ENCODE peak calls at places on chromosomes 4 and X, in eight cellular contexts. One of them, this sample, is unnamed.

GRCh38 chrX:134753185-134754008 is 95.1 kb upstream of the PLAC1 start:
- DNase-seq in activated naive CD4-positive, alpha-beta T cell treated with anti-CD3 and anti-CD28 coated beads for 36 hours: no peak
- DNase-seq in CD8-positive, alpha-beta memory T cell: no peak
- DNase-seq in H9: no peak
- DNase-seq in ovary: no peak
- DNase-seq in cardiac muscle cell: no peak
- DNase-seq in epithelial cell of esophagus: peak; percentile 23
- DNase-seq in left kidney: peak; percentile 67
- DNase-seq in this sample: no peak

GRCh38 chrX:51408462-51408861 is 75.8 kb downstream of the NUDT10 start:
- DNase-seq in epithelial cell of esophagus: no peak
- DNase-seq in CD8-positive, alpha-beta memory T cell: no peak
- DNase-seq in ovary: no peak
- DNase-seq in cardiac muscle cell: no peak
- DNase-seq in activated naive CD4-positive, alpha-beta T cell treated with anti-CD3 and anti-CD28 coated beads for 36 hours: no peak
- DNase-seq in left kidney: no peak
- DNase-seq in H9: no peak
- DNase-seq in this sample: no peak

GRCh38 chrX:9911479-9911878 is 55.7 kb upstream of the CLDN34 start:
- DNase-seq in activated naive CD4-positive, alpha-beta T cell treated with anti-CD3 and anti-CD28 coated beads for 36 hours: no peak
- DNase-seq in cardiac muscle cell: no peak
- DNase-seq in epithelial cell of esophagus: peak; percentile 85
- DNase-seq in H9: no peak
- DNase-seq in CD8-positive, alpha-beta memory T cell: no peak
- DNase-seq in ovary: no peak
- DNase-seq in left kidney: peak; percentile 21
- DNase-seq in this sample: peak; percentile 22

GRCh38 chr4:41360214-41360910 is 103.6 kb downstream of the UCHL1 start:
- DNase-seq in activated naive CD4-positive, alpha-beta T cell treated with anti-CD3 and anti-CD28 coated beads for 36 hours: no peak
- DNase-seq in left kidney: peak; percentile 92
- DNase-seq in cardiac muscle cell: peak; percentile 85
- DNase-seq in epithelial cell of esophagus: peak; percentile 55
- DNase-seq in H9: peak; percentile 55
- DNase-seq in ovary: peak; percentile 68
- DNase-seq in CD8-positive, alpha-beta memory T cell: no peak
- DNase-seq in this sample: peak; percentile 74

GRCh38 chr4:90951037-90951436 is 823.8 kb downstream of the CCSER1 start:
- DNase-seq in activated naive CD4-positive, alpha-beta T cell treated with anti-CD3 and anti-CD28 coated beads for 36 hours: no peak
- DNase-seq in H9: no peak
- DNase-seq in cardiac muscle cell: no peak
- DNase-seq in left kidney: peak; percentile 19
- DNase-seq in epithelial cell of esophagus: peak; percentile 95
- DNase-seq in CD8-positive, alpha-beta memory T cell: no peak
- DNase-seq in ovary: no peak
- DNase-seq in this sample: peak; percentile 89

GRCh38 chr4:81896936-81897335 is 425.2 kb upstream of the RASGEF1B start:
- DNase-seq in epithelial cell of esophagus: peak; percentile 56
- DNase-seq in cardiac muscle cell: no peak
- DNase-seq in CD8-positive, alpha-beta memory T cell: no peak
- DNase-seq in left kidney: no peak
- DNase-seq in ovary: no peak
- DNase-seq in activated naive CD4-positive, alpha-beta T cell treated with anti-CD3 and anti-CD28 coated beads for 36 hours: no peak
- DNase-seq in H9: no peak
- DNase-seq in this sample: no peak

GRCh38 chr4:116132946-116133345 is 952.4 kb downstream of the TRAM1L1 start:
- DNase-seq in cardiac muscle cell: no peak
- DNase-seq in epithelial cell of esophagus: no peak
- DNase-seq in left kidney: no peak
- DNase-seq in CD8-positive, alpha-beta memory T cell: no peak
- DNase-seq in H9: no peak
- DNase-seq in activated naive CD4-positive, alpha-beta T cell treated with anti-CD3 and anti-CD28 coated beads for 36 hours: no peak
- DNase-seq in ovary: no peak
- DNase-seq in this sample: no peak

GRCh38 chr4:80492761-80493160 is 157.2 kb downstream of the CFAP299 start:
- DNase-seq in cardiac muscle cell: no peak
- DNase-seq in CD8-positive, alpha-beta memory T cell: peak; percentile 25
- DNase-seq in left kidney: no peak
- DNase-seq in activated naive CD4-positive, alpha-beta T cell treated with anti-CD3 and anti-CD28 coated beads for 36 hours: peak; percentile 44
- DNase-seq in epithelial cell of esophagus: peak; percentile 10
- DNase-seq in H9: no peak
- DNase-seq in ovary: no peak
- DNase-seq in this sample: peak; percentile 31

GRCh38 chr4:61276034-61276433 is 75.9 kb downstream of the ADGRL3 start:
- DNase-seq in CD8-positive, alpha-beta memory T cell: no peak
- DNase-seq in ovary: no peak
- DNase-seq in activated naive CD4-positive, alpha-beta T cell treated with anti-CD3 and anti-CD28 coated beads for 36 hours: no peak
- DNase-seq in epithelial cell of esophagus: no peak
- DNase-seq in cardiac muscle cell: no peak
- DNase-seq in left kidney: no peak
- DNase-seq in H9: no peak
- DNase-seq in this sample: no peak

GRCh38 chr4:151143162-151143561 is 43.7 kb downstream of the RPS3A start:
- DNase-seq in epithelial cell of esophagus: no peak
- DNase-seq in H9: no peak
- DNase-seq in activated naive CD4-positive, alpha-beta T cell treated with anti-CD3 and anti-CD28 coated beads for 36 hours: no peak
- DNase-seq in ovary: no peak
- DNase-seq in cardiac muscle cell: no peak
- DNase-seq in CD8-positive, alpha-beta memory T cell: no peak
- DNase-seq in left kidney: no peak
- DNase-seq in this sample: no peak

GRCh38 chr4:15667006-15667405 is 11.8 kb upstream of the FBXL5 start:
- DNase-seq in CD8-positive, alpha-beta memory T cell: no peak
- DNase-seq in cardiac muscle cell: no peak
- DNase-seq in activated naive CD4-positive, alpha-beta T cell treated with anti-CD3 and anti-CD28 coated beads for 36 hours: no peak
- DNase-seq in left kidney: no peak
- DNase-seq in epithelial cell of esophagus: no peak
- DNase-seq in H9: no peak
- DNase-seq in ovary: no peak
- DNase-seq in this sample: no peak

GRCh38 chr4:56863441-56864129 is 42.1 kb upstream of the SPINK2 start:
- DNase-seq in activated naive CD4-positive, alpha-beta T cell treated with anti-CD3 and anti-CD28 coated beads for 36 hours: no peak
- DNase-seq in H9: no peak
- DNase-seq in CD8-positive, alpha-beta memory T cell: no peak
- DNase-seq in ovary: no peak
- DNase-seq in cardiac muscle cell: no peak
- DNase-seq in epithelial cell of esophagus: peak; percentile 50
- DNase-seq in left kidney: no peak
- DNase-seq in this sample: no peak

GRCh38 chr4:157115613-157116340 is 39.8 kb downstream of the GLRB start:
- DNase-seq in left kidney: peak; percentile 5
- DNase-seq in CD8-positive, alpha-beta memory T cell: no peak
- DNase-seq in ovary: no peak
- DNase-seq in cardiac muscle cell: no peak
- DNase-seq in activated naive CD4-positive, alpha-beta T cell treated with anti-CD3 and anti-CD28 coated beads for 36 hours: no peak
- DNase-seq in H9: no peak
- DNase-seq in epithelial cell of esophagus: peak; percentile 77
- DNase-seq in this sample: peak; percentile 14

GRCh38 chr4:56156141-56156540 is 207.4 kb downstream of the CEP135 start:
- DNase-seq in ovary: no peak
- DNase-seq in epithelial cell of esophagus: no peak
- DNase-seq in left kidney: no peak
- DNase-seq in activated naive CD4-positive, alpha-beta T cell treated with anti-CD3 and anti-CD28 coated beads for 36 hours: no peak
- DNase-seq in cardiac muscle cell: no peak
- DNase-seq in H9: peak; percentile 55
- DNase-seq in CD8-positive, alpha-beta memory T cell: no peak
- DNase-seq in this sample: peak; percentile 28

GRCh38 chr4:72302981-72303704 is 265.9 kb downstream of the ADAMTS3 start:
- DNase-seq in cardiac muscle cell: peak; percentile 70
- DNase-seq in left kidney: peak; percentile 77
- DNase-seq in CD8-positive, alpha-beta memory T cell: peak; percentile 6
- DNase-seq in H9: peak; percentile 71
- DNase-seq in epithelial cell of esophagus: peak; percentile 52
- DNase-seq in activated naive CD4-positive, alpha-beta T cell treated with anti-CD3 and anti-CD28 coated beads for 36 hours: peak; percentile 49
- DNase-seq in ovary: no peak
- DNase-seq in this sample: peak; percentile 81

GRCh38 chr4:159235779-159236368 is 133.0 kb downstream of the RAPGEF2 start:
- DNase-seq in ovary: no peak
- DNase-seq in CD8-positive, alpha-beta memory T cell: no peak
- DNase-seq in activated naive CD4-positive, alpha-beta T cell treated with anti-CD3 and anti-CD28 coated beads for 36 hours: no peak
- DNase-seq in epithelial cell of esophagus: no peak
- DNase-seq in left kidney: no peak
- DNase-seq in cardiac muscle cell: no peak
- DNase-seq in H9: no peak
- DNase-seq in this sample: no peak

GRCh38 chrX:69163936-69164741 is 1.1 kb downstream of the PJA1 start:
- DNase-seq in CD8-positive, alpha-beta memory T cell: peak; percentile 44
- DNase-seq in left kidney: peak; percentile 68
- DNase-seq in ovary: peak; percentile 51
- DNase-seq in cardiac muscle cell: no peak
- DNase-seq in H9: peak; percentile 46
- DNase-seq in epithelial cell of esophagus: peak; percentile 27
- DNase-seq in activated naive CD4-positive, alpha-beta T cell treated with anti-CD3 and anti-CD28 coated beads for 36 hours: peak; percentile 68
- DNase-seq in this sample: peak; percentile 64

GRCh38 chr4:150033937-150034336 is 44.3 kb upstream of the DCLK2 start:
- DNase-seq in cardiac muscle cell: no peak
- DNase-seq in epithelial cell of esophagus: peak; percentile 20
- DNase-seq in CD8-positive, alpha-beta memory T cell: no peak
- DNase-seq in ovary: no peak
- DNase-seq in activated naive CD4-positive, alpha-beta T cell treated with anti-CD3 and anti-CD28 coated beads for 36 hours: no peak
- DNase-seq in left kidney: peak; percentile 31
- DNase-seq in H9: no peak
- DNase-seq in this sample: no peak

GRCh38 chr4:2934077-2934812 is 29.0 kb downstream of the NOP14 start:
- DNase-seq in ovary: peak; percentile 76
- DNase-seq in epithelial cell of esophagus: peak; percentile 53
- DNase-seq in activated naive CD4-positive, alpha-beta T cell treated with anti-CD3 and anti-CD28 coated beads for 36 hours: peak; percentile 35
- DNase-seq in CD8-positive, alpha-beta memory T cell: peak; percentile 53
- DNase-seq in H9: no peak
- DNase-seq in cardiac muscle cell: peak; percentile 43
- DNase-seq in left kidney: peak; percentile 57
- DNase-seq in this sample: no peak

GRCh38 chr4:55512922-55513571 is 33.7 kb downstream of the CLOCK start:
- DNase-seq in CD8-positive, alpha-beta memory T cell: no peak
- DNase-seq in H9: no peak
- DNase-seq in ovary: no peak
- DNase-seq in epithelial cell of esophagus: peak; percentile 64
- DNase-seq in cardiac muscle cell: no peak
- DNase-seq in activated naive CD4-positive, alpha-beta T cell treated with anti-CD3 and anti-CD28 coated beads for 36 hours: no peak
- DNase-seq in left kidney: no peak
- DNase-seq in this sample: no peak

GRCh38 chr4:140876597-140877364 is 120.6 kb upstream of the TBC1D9 start:
- DNase-seq in left kidney: no peak
- DNase-seq in cardiac muscle cell: no peak
- DNase-seq in epithelial cell of esophagus: no peak
- DNase-seq in H9: no peak
- DNase-seq in CD8-positive, alpha-beta memory T cell: no peak
- DNase-seq in activated naive CD4-positive, alpha-beta T cell treated with anti-CD3 and anti-CD28 coated beads for 36 hours: no peak
- DNase-seq in ovary: no peak
- DNase-seq in this sample: no peak

GRCh38 chr4:180434131-180434895 is 1808.9 kb upstream of the TENM3 start:
- DNase-seq in cardiac muscle cell: no peak
- DNase-seq in H9: no peak
- DNase-seq in epithelial cell of esophagus: peak; percentile 30
- DNase-seq in ovary: no peak
- DNase-seq in CD8-positive, alpha-beta memory T cell: no peak
- DNase-seq in left kidney: peak; percentile 69
- DNase-seq in activated naive CD4-positive, alpha-beta T cell treated with anti-CD3 and anti-CD28 coated beads for 36 hours: no peak
- DNase-seq in this sample: no peak

GRCh38 chr4:27079056-27079455 is 218.4 kb downstream of the STIM2 start:
- DNase-seq in left kidney: no peak
- DNase-seq in CD8-positive, alpha-beta memory T cell: no peak
- DNase-seq in ovary: no peak
- DNase-seq in activated naive CD4-positive, alpha-beta T cell treated with anti-CD3 and anti-CD28 coated beads for 36 hours: no peak
- DNase-seq in H9: no peak
- DNase-seq in epithelial cell of esophagus: no peak
- DNase-seq in cardiac muscle cell: no peak
- DNase-seq in this sample: no peak

GRCh38 chr4:32207456-32207855 is 1487.3 kb downstream of the PCDH7 start:
- DNase-seq in CD8-positive, alpha-beta memory T cell: no peak
- DNase-seq in epithelial cell of esophagus: peak; percentile 40
- DNase-seq in left kidney: no peak
- DNase-seq in H9: no peak
- DNase-seq in cardiac muscle cell: no peak
- DNase-seq in activated naive CD4-positive, alpha-beta T cell treated with anti-CD3 and anti-CD28 coated beads for 36 hours: no peak
- DNase-seq in ovary: no peak
- DNase-seq in this sample: no peak

GRCh38 chr4:179195887-179196286 is 1753.7 kb upstream of the AGA start:
- DNase-seq in activated naive CD4-positive, alpha-beta T cell treated with anti-CD3 and anti-CD28 coated beads for 36 hours: no peak
- DNase-seq in left kidney: no peak
- DNase-seq in H9: no peak
- DNase-seq in cardiac muscle cell: no peak
- DNase-seq in epithelial cell of esophagus: no peak
- DNase-seq in CD8-positive, alpha-beta memory T cell: no peak
- DNase-seq in ovary: no peak
- DNase-seq in this sample: no peak

GRCh38 chr4:123405212-123405856 is 8.7 kb downstream of the SPRY1 start:
- DNase-seq in left kidney: peak; percentile 70
- DNase-seq in epithelial cell of esophagus: peak; percentile 9
- DNase-seq in ovary: no peak
- DNase-seq in cardiac muscle cell: no peak
- DNase-seq in activated naive CD4-positive, alpha-beta T cell treated with anti-CD3 and anti-CD28 coated beads for 36 hours: no peak
- DNase-seq in CD8-positive, alpha-beta memory T cell: no peak
- DNase-seq in H9: no peak
- DNase-seq in this sample: no peak

GRCh38 chrX:130024127-130024526 is 41.7 kb downstream of the BCORL1 start:
- DNase-seq in H9: peak; percentile 91
- DNase-seq in cardiac muscle cell: peak; percentile 55
- DNase-seq in left kidney: peak; percentile 92
- DNase-seq in ovary: peak; percentile 33
- DNase-seq in epithelial cell of esophagus: peak; percentile 69
- DNase-seq in CD8-positive, alpha-beta memory T cell: peak; percentile 74
- DNase-seq in activated naive CD4-positive, alpha-beta T cell treated with anti-CD3 and anti-CD28 coated beads for 36 hours: peak; percentile 92
- DNase-seq in this sample: peak; percentile 90

GRCh38 chrX:45761920-45762319 is 561.2 kb upstream of the DIPK2B start:
- DNase-seq in cardiac muscle cell: no peak
- DNase-seq in CD8-positive, alpha-beta memory T cell: no peak
- DNase-seq in ovary: no peak
- DNase-seq in activated naive CD4-positive, alpha-beta T cell treated with anti-CD3 and anti-CD28 coated beads for 36 hours: no peak
- DNase-seq in epithelial cell of esophagus: no peak
- DNase-seq in H9: no peak
- DNase-seq in left kidney: no peak
- DNase-seq in this sample: no peak

GRCh38 chr4:83207497-83208105 is 77.0 kb downstream of the COQ2 start:
- DNase-seq in left kidney: peak; percentile 24
- DNase-seq in H9: no peak
- DNase-seq in ovary: no peak
- DNase-seq in activated naive CD4-positive, alpha-beta T cell treated with anti-CD3 and anti-CD28 coated beads for 36 hours: no peak
- DNase-seq in epithelial cell of esophagus: peak; percentile 6
- DNase-seq in cardiac muscle cell: no peak
- DNase-seq in CD8-positive, alpha-beta memory T cell: no peak
- DNase-seq in this sample: peak; percentile 96

GRCh38 chr4:6268650-6269399 is 825 bp upstream of the WFS1 start:
- DNase-seq in epithelial cell of esophagus: no peak
- DNase-seq in activated naive CD4-positive, alpha-beta T cell treated with anti-CD3 and anti-CD28 coated beads for 36 hours: no peak
- DNase-seq in CD8-positive, alpha-beta memory T cell: no peak
- DNase-seq in H9: no peak
- DNase-seq in left kidney: no peak
- DNase-seq in ovary: peak; percentile 48
- DNase-seq in cardiac muscle cell: no peak
- DNase-seq in this sample: peak; percentile 16

GRCh38 chr4:147025042-147025441 is 79.4 kb upstream of the TTC29 start:
- DNase-seq in H9: no peak
- DNase-seq in cardiac muscle cell: no peak
- DNase-seq in CD8-positive, alpha-beta memory T cell: no peak
- DNase-seq in epithelial cell of esophagus: no peak
- DNase-seq in activated naive CD4-positive, alpha-beta T cell treated with anti-CD3 and anti-CD28 coated beads for 36 hours: no peak
- DNase-seq in left kidney: no peak
- DNase-seq in ovary: no peak
- DNase-seq in this sample: peak; percentile 16

GRCh38 chr4:20462426-20463175 is 210.9 kb downstream of the SLIT2 start:
- DNase-seq in ovary: no peak
- DNase-seq in H9: no peak
- DNase-seq in CD8-positive, alpha-beta memory T cell: no peak
- DNase-seq in activated naive CD4-positive, alpha-beta T cell treated with anti-CD3 and anti-CD28 coated beads for 36 hours: no peak
- DNase-seq in left kidney: no peak
- DNase-seq in epithelial cell of esophagus: peak; percentile 39
- DNase-seq in cardiac muscle cell: no peak
- DNase-seq in this sample: no peak

GRCh38 chr4:14908635-14909034 is 93.6 kb upstream of the CPEB2 start:
- DNase-seq in activated naive CD4-positive, alpha-beta T cell treated with anti-CD3 and anti-CD28 coated beads for 36 hours: no peak
- DNase-seq in H9: no peak
- DNase-seq in epithelial cell of esophagus: peak; percentile 83
- DNase-seq in cardiac muscle cell: no peak
- DNase-seq in ovary: no peak
- DNase-seq in CD8-positive, alpha-beta memory T cell: no peak
- DNase-seq in left kidney: no peak
- DNase-seq in this sample: no peak

GRCh38 chr4:41410049-41410448 is 127.9 kb upstream of the LIMCH1 start:
- DNase-seq in left kidney: no peak
- DNase-seq in ovary: no peak
- DNase-seq in CD8-positive, alpha-beta memory T cell: no peak
- DNase-seq in activated naive CD4-positive, alpha-beta T cell treated with anti-CD3 and anti-CD28 coated beads for 36 hours: no peak
- DNase-seq in H9: no peak
- DNase-seq in cardiac muscle cell: no peak
- DNase-seq in epithelial cell of esophagus: peak; percentile 47
- DNase-seq in this sample: no peak

This sample was measured in mesendoderm.